ENCODE peak calls at places on chromosomes 5 and 9, in five cellular contexts. Z is fibroblast of mammary gland, X is NCI-H526 treated with DMSO at 0.1 percent for 48 hours, R is myocyte, J is HFFc6. Y is an unnamed sample.

GRCh38 chr5:180816608-180817534 is 14.3 kb upstream of the MGAT1 start:
- DNase-seq in Z (peak), X (no peak), R (peak), J (no peak), Y (no peak)

GRCh38 chr5:102921341-102922047 is 166.4 kb downstream of the PAM start:
- DNase-seq in Z (peak), X (no peak), R (no peak), J (peak), Y (no peak)

GRCh38 chr5:180704362-180704761 is 35.5 kb downstream of the OR2Y1 start:
- DNase-seq in Z (peak), X (no peak), R (peak), J (no peak), Y (no peak)

GRCh38 chr5:139733698-139734491 is 61.7 kb upstream of the PSD2 start:
- DNase-seq in Z (no peak), X (peak), R (no peak), J (no peak), Y (no peak)

GRCh38 chr5:138082033-138082432 is 1.8 kb upstream of the WNT8A start:
- DNase-seq in Z (no peak), X (no peak), R (no peak), J (no peak), Y (no peak)

GRCh38 chr9:114988962-114989599 is 58.7 kb upstream of the TNFSF8 start:
- DNase-seq in Z (peak), X (no peak), R (no peak), J (no peak), Y (no peak)

GRCh38 chr9:127308559-127309429 is 44.2 kb downstream of the GARNL3 start:
- DNase-seq in Z (peak), X (no peak), R (peak), J (peak), Y (no peak)

GRCh38 chr5:120173125-120173524 is 291.0 kb upstream of the PRR16 start:
- DNase-seq in Z (no peak), X (no peak), R (no peak), J (no peak), Y (no peak)

GRCh38 chr5:142800776-142801494 is 30.8 kb downstream of the ARHGAP26 start:
- DNase-seq in Z (no peak), X (no peak), R (no peak), J (no peak), Y (no peak)

GRCh38 chr9:105344283-105344682 is 99.8 kb downstream of the SLC44A1 start:
- DNase-seq in Z (peak), X (no peak), R (no peak), J (no peak), Y (no peak)

GRCh38 chr5:100777680-100778281 is 125.3 kb downstream of the ST8SIA4 start:
- DNase-seq in Z (peak), X (no peak), R (peak), J (peak), Y (peak)

GRCh38 chr9:135440620-135441019 is 39.0 kb upstream of the PPP1R26 start:
- DNase-seq in Z (no peak), X (no peak), R (peak), J (no peak), Y (no peak)

GRCh38 chr9:70567511-70567910 is 153.1 kb upstream of the KLF9 start:
- DNase-seq in Z (no peak), X (no peak), R (no peak), J (no peak), Y (no peak)

GRCh38 chr9:116152941-116153764 is 438 bp upstream of the PAPPA start:
- DNase-seq in Z (peak), X (no peak), R (peak), J (peak), Y (no peak)

Y was measured in MG63.